ENCODE peak calls at places on chromosomes 3 and 15, in ten cellular contexts. S is AG10803; H is progenitor cell of endocrine pancreas; O is GM04504; Z is H1; L is bronchial epithelial cell; F is AG09309; C is Kasumi-1; U is activated CD4-positive, alpha-beta T cell treated with anti-CD3 and anti-CD28 coated beads for 24 hours; Y is HT1080. P is an unnamed sample.
A peak's percentile ranks its signal among the peaks of the same experiment; 100 is the strongest.

GRCh38 chr3:178518660-178519396 is 17.4 kb upstream of the KCNMB2 start:
- DNase-seq in F (no peak), Y (peak; percentile 79), H (no peak), C (no peak), Z (no peak), L (peak; percentile 12), S (no peak), U (no peak), O (no peak), P (no peak)

GRCh38 chr3:31288641-31289100 is 244.1 kb upstream of the STT3B start:
- DNase-seq in Y (peak; percentile 98), H (no peak), U (peak; percentile 15), F (no peak), C (no peak), L (peak; percentile 88), S (peak; percentile 25), O (no peak), Z (no peak), P (peak; percentile 62)

GRCh38 chr15:68818671-68819450 is 1.8 kb downstream of the ANP32A start:
- DNase-seq in L (no peak), H (peak; percentile 53), C (peak; percentile 86), U (peak; percentile 13), Z (peak; percentile 70), Y (peak; percentile 37), S (peak; percentile 46), O (no peak), F (no peak), P (peak; percentile 86)

GRCh38 chr3:35305406-35305805 is 333.9 kb upstream of the ARPP21 start:
- DNase-seq in S (no peak), O (no peak), F (no peak), C (no peak), L (no peak), Y (no peak), U (no peak), Z (no peak), H (no peak), P (no peak)

GRCh38 chr15:40477703-40478269 is 7.0 kb downstream of the CHST14 start:
- DNase-seq in S (no peak), Z (no peak), O (no peak), F (no peak), C (no peak), Y (no peak), L (peak; percentile 46), U (no peak), H (no peak), P (no peak)

GRCh38 chr15:43799209-43799944 is 643 bp downstream of the SERINC4 start:
- DNase-seq in S (no peak), Y (no peak), O (no peak), L (no peak), H (no peak), U (no peak), F (no peak), C (no peak), Z (no peak), P (no peak)

GRCh38 chr3:195693428-195694216 is 27.2 kb upstream of the MUC20 start:
- DNase-seq in S (no peak), Z (no peak), F (no peak), O (no peak), H (no peak), U (no peak), C (no peak), L (no peak), Y (no peak), P (no peak)

GRCh38 chr15:84961114-84961452 is 20.6 kb upstream of the PDE8A start:
- DNase-seq in O (no peak), F (no peak), Y (peak; percentile 92), Z (no peak), S (peak; percentile 42), L (peak; percentile 57), H (no peak), C (no peak), U (no peak), P (no peak)

GRCh38 chr3:171875923-171876412 is 32.8 kb downstream of the TMEM212 start:
- DNase-seq in O (no peak), C (no peak), S (peak; percentile 34), Y (peak; percentile 48), F (no peak), H (no peak), U (no peak), Z (no peak), L (peak; percentile 75), P (no peak)

GRCh38 chr3:28347374-28348285 is 891 bp upstream of the ZCWPW2 start:
- DNase-seq in Y (no peak), U (no peak), H (no peak), O (peak; percentile 57), F (peak; percentile 79), Z (no peak), L (peak; percentile 68), S (peak; percentile 90), C (peak; percentile 43), P (no peak)

GRCh38 chr3:56884387-56884786 is 82.6 kb upstream of the ARHGEF3 start:
- DNase-seq in Z (no peak), U (no peak), H (no peak), F (no peak), L (peak; percentile 92), S (peak; percentile 12), Y (peak; percentile 11), C (no peak), O (no peak), P (no peak)

GRCh38 chr3:27658741-27659140 is 63.4 kb downstream of the EOMES start:
- DNase-seq in C (no peak), H (no peak), Y (no peak), Z (no peak), U (no peak), S (no peak), F (no peak), O (no peak), L (no peak), P (no peak)

GRCh38 chr3:51794202-51794601 is 15.2 kb upstream of the IQCF6 start:
- DNase-seq in Y (no peak), C (no peak), U (no peak), S (no peak), H (no peak), F (no peak), L (no peak), O (no peak), Z (peak; percentile 44), P (no peak)

GRCh38 chr3:125431912-125432587 is 56.9 kb upstream of the ZNF148 start:
- DNase-seq in O (no peak), H (no peak), S (peak; percentile 46), C (no peak), Z (no peak), Y (no peak), F (no peak), L (no peak), U (no peak), P (no peak)

GRCh38 chr15:42065008-42065407 is 29.4 kb downstream of the PLA2G4D start:
- DNase-seq in H (no peak), S (no peak), F (no peak), Y (peak; percentile 57), O (no peak), Z (peak; percentile 35), U (no peak), C (peak; percentile 44), L (no peak), P (no peak)

GRCh38 chr3:111801697-111802655 is 57.1 kb upstream of the PHLDB2 start:
- DNase-seq in C (peak; percentile 13), S (peak; percentile 93), O (peak; percentile 89), H (no peak), U (no peak), L (peak; percentile 98), Y (peak; percentile 67), F (peak; percentile 89), Z (no peak), P (no peak)

GRCh38 chr15:95129589-95129988 is 898.2 kb downstream of the MCTP2 start:
- DNase-seq in C (no peak), S (peak; percentile 51), U (no peak), F (no peak), H (no peak), Z (no peak), L (no peak), Y (no peak), O (no peak), P (peak; percentile 69)

GRCh38 chr3:123602325-123602724 is 17.5 kb upstream of the HACD2 start:
- DNase-seq in S (peak; percentile 71), L (peak; percentile 91), Z (no peak), F (peak; percentile 34), U (no peak), Y (peak; percentile 92), C (no peak), H (no peak), O (no peak), P (no peak)

GRCh38 chr3:41198526-41198925 is 779 bp upstream of the CTNNB1 start:
- DNase-seq in S (peak; percentile 13), H (no peak), Z (no peak), F (no peak), U (no peak), C (peak; percentile 36), L (no peak), O (no peak), Y (no peak), P (peak; percentile 74)

GRCh38 chr3:171526869-171527268 is 66.7 kb upstream of the TNIK start:
- DNase-seq in L (no peak), O (peak; percentile 36), C (no peak), Y (no peak), F (peak; percentile 18), U (no peak), H (no peak), Z (no peak), S (peak; percentile 92), P (no peak)

GRCh38 chr3:81760215-81760614 is 1.2 kb downstream of the GBE1 start:
- DNase-seq in C (no peak), Z (no peak), Y (no peak), H (no peak), F (no peak), U (no peak), O (no peak), S (no peak), L (no peak), P (no peak)

GRCh38 chr15:65033659-65034269 is 4.3 kb upstream of the MTFMT start:
- DNase-seq in L (peak; percentile 55), Z (peak; percentile 42), U (no peak), Y (peak; percentile 42), O (no peak), H (no peak), C (peak; percentile 93), S (peak; percentile 52), F (no peak), P (no peak)

GRCh38 chr15:49877117-49877860 is 241.7 kb downstream of the ATP8B4 start:
- DNase-seq in C (no peak), Z (no peak), U (no peak), O (no peak), F (peak; percentile 65), Y (no peak), H (no peak), S (peak; percentile 95), L (no peak), P (peak; percentile 60)

GRCh38 chr3:119357190-119357589 is 63.0 kb downstream of the ARHGAP31 start:
- DNase-seq in O (no peak), Y (peak; percentile 55), H (no peak), S (no peak), Z (no peak), F (no peak), U (no peak), C (no peak), L (peak; percentile 23), P (peak; percentile 51)

GRCh38 chr15:75640483-75641175 is 605 bp upstream of the IMP3 start:
- DNase-seq in Z (no peak), Y (peak; percentile 78), U (no peak), F (no peak), L (peak; percentile 63), O (no peak), S (peak; percentile 40), H (no peak), C (peak; percentile 90), P (no peak)

GRCh38 chr3:134250717-134251220 is at the start of gene RYK:
- DNase-seq in Y (peak; percentile 92), H (peak; percentile 80), Z (peak; percentile 88), O (peak; percentile 44), L (peak; percentile 50), F (no peak), U (peak; percentile 56), C (peak; percentile 59), S (peak; percentile 66), P (peak; percentile 86)

GRCh38 chr15:98715890-98716443 is 67.6 kb downstream of the IGF1R start:
- DNase-seq in H (no peak), F (no peak), O (no peak), L (no peak), Z (no peak), C (peak; percentile 6), Y (no peak), S (no peak), U (no peak), P (no peak)

GRCh38 chr3:122679467-122680291 is 960 bp upstream of the PARP14 start:
- DNase-seq in L (peak; percentile 17), O (no peak), U (no peak), F (no peak), S (peak; percentile 9), Y (peak; percentile 60), H (no peak), C (no peak), Z (no peak), P (peak; percentile 63)